ENCODE peak calls at places on chromosomes 12 and 14, in five cellular contexts. One of them, this sample, is unnamed.

GRCh38 chr14:71267691-71268090 is 360.4 kb downstream of the PCNX1 start:
- DNase-seq in ELR: peak; percentile 17
- DNase-seq in caudate nucleus: no peak
- DNase-seq in hypothalamus: no peak
- DNase-seq in H9: no peak
- DNase-seq in this sample: no peak

GRCh38 chr12:103197725-103198388 is 240.4 kb downstream of the ASCL1 start:
- DNase-seq in hypothalamus: no peak
- DNase-seq in caudate nucleus: no peak
- DNase-seq in H9: peak; percentile 38
- DNase-seq in ELR: no peak
- DNase-seq in this sample: no peak

GRCh38 chr14:55450539-55450938 is 10.1 kb upstream of the TBPL2 start:
- DNase-seq in caudate nucleus: no peak
- DNase-seq in H9: no peak
- DNase-seq in ELR: no peak
- DNase-seq in hypothalamus: no peak
- DNase-seq in this sample: no peak

GRCh38 chr12:2192231-2192630 is 139.4 kb downstream of the CACNA1C start:
- DNase-seq in caudate nucleus: no peak
- DNase-seq in hypothalamus: no peak
- DNase-seq in ELR: no peak
- DNase-seq in H9: no peak
- DNase-seq in this sample: no peak

GRCh38 chr14:76089575-76089974 is 62.1 kb upstream of the GPATCH2L start:
- DNase-seq in H9: no peak
- DNase-seq in caudate nucleus: no peak
- DNase-seq in hypothalamus: no peak
- DNase-seq in ELR: no peak
- DNase-seq in this sample: no peak

GRCh38 chr12:13000935-13001724 is 1.1 kb upstream of the HEBP1 start:
- DNase-seq in caudate nucleus: peak; percentile 59
- DNase-seq in hypothalamus: no peak
- DNase-seq in ELR: peak; percentile 73
- DNase-seq in H9: peak; percentile 75
- DNase-seq in this sample: peak; percentile 69

GRCh38 chr14:72796935-72797334 is 97.0 kb downstream of the DPF3 start:
- DNase-seq in caudate nucleus: no peak
- DNase-seq in ELR: no peak
- DNase-seq in hypothalamus: no peak
- DNase-seq in H9: peak; percentile 81
- DNase-seq in this sample: no peak

GRCh38 chr12:3045494-3045893 is 31.7 kb upstream of the TSPAN9 start:
- DNase-seq in caudate nucleus: no peak
- DNase-seq in ELR: no peak
- DNase-seq in H9: no peak
- DNase-seq in hypothalamus: no peak
- DNase-seq in this sample: no peak

GRCh38 chr14:23310546-23310945 is 3.9 kb downstream of the BCL2L2 start:
- DNase-seq in H9: no peak
- DNase-seq in caudate nucleus: no peak
- DNase-seq in ELR: no peak
- DNase-seq in hypothalamus: no peak
- DNase-seq in this sample: no peak

GRCh38 chr12:27780612-27781408 is 774 bp upstream of the MANSC4 start:
- DNase-seq in caudate nucleus: peak; percentile 60
- DNase-seq in H9: peak; percentile 78
- DNase-seq in ELR: peak; percentile 80
- DNase-seq in hypothalamus: no peak
- DNase-seq in this sample: peak; percentile 25

GRCh38 chr14:74980398-74980745 is 22.3 kb upstream of the EIF2B2 start:
- DNase-seq in H9: no peak
- DNase-seq in hypothalamus: no peak
- DNase-seq in caudate nucleus: no peak
- DNase-seq in ELR: peak; percentile 31
- DNase-seq in this sample: peak; percentile 13

GRCh38 chr14:104876251-104876699 is 11.2 kb downstream of the CEP170B start:
- DNase-seq in H9: peak; percentile 83
- DNase-seq in hypothalamus: no peak
- DNase-seq in caudate nucleus: no peak
- DNase-seq in ELR: peak; percentile 63
- DNase-seq in this sample: peak; percentile 95

GRCh38 chr12:108681317-108681716 is 47.6 kb upstream of the SELPLG start:
- DNase-seq in caudate nucleus: no peak
- DNase-seq in ELR: no peak
- DNase-seq in hypothalamus: no peak
- DNase-seq in H9: no peak
- DNase-seq in this sample: no peak